ENCODE peak calls at places on chromosome 12, in eight cellular contexts. One of them, this sample, is unnamed.

GRCh38 chr12:16437281-16437816 is 89.9 kb downstream of the MGST1 start:
- DNase-seq in SIG-M5: no peak
- DNase-seq in NCI-H345: no peak
- DNase-seq in sciatic nerve: no peak
- DNase-seq in memory B cell: no peak
- DNase-seq in T-helper 9 cell: no peak
- DNase-seq in fibroblast of pulmonary artery: no peak
- DNase-seq in glomerular endothelial cell: no peak
- DNase-seq in this sample: no peak

GRCh38 chr12:15601210-15601800 is 187.9 kb downstream of the EPS8 start:
- DNase-seq in fibroblast of pulmonary artery: peak
- DNase-seq in sciatic nerve: no peak
- DNase-seq in SIG-M5: no peak
- DNase-seq in NCI-H345: no peak
- DNase-seq in glomerular endothelial cell: no peak
- DNase-seq in memory B cell: no peak
- DNase-seq in T-helper 9 cell: no peak
- DNase-seq in this sample: no peak

GRCh38 chr12:83172441-83172840 is 485.7 kb downstream of the TMTC2 start:
- DNase-seq in sciatic nerve: no peak
- DNase-seq in glomerular endothelial cell: no peak
- DNase-seq in NCI-H345: no peak
- DNase-seq in SIG-M5: no peak
- DNase-seq in T-helper 9 cell: no peak
- DNase-seq in memory B cell: no peak
- DNase-seq in fibroblast of pulmonary artery: no peak
- DNase-seq in this sample: no peak

GRCh38 chr12:69508581-69508980 is 38.4 kb downstream of the FRS2 start:
- DNase-seq in T-helper 9 cell: no peak
- DNase-seq in NCI-H345: no peak
- DNase-seq in fibroblast of pulmonary artery: no peak
- DNase-seq in glomerular endothelial cell: no peak
- DNase-seq in SIG-M5: no peak
- DNase-seq in sciatic nerve: no peak
- DNase-seq in memory B cell: no peak
- DNase-seq in this sample: no peak

GRCh38 chr12:64457036-64457435 is 5.1 kb downstream of the TBK1 start:
- DNase-seq in glomerular endothelial cell: no peak
- DNase-seq in memory B cell: no peak
- DNase-seq in NCI-H345: no peak
- DNase-seq in T-helper 9 cell: no peak
- DNase-seq in fibroblast of pulmonary artery: peak
- DNase-seq in SIG-M5: no peak
- DNase-seq in sciatic nerve: no peak
- DNase-seq in this sample: no peak

GRCh38 chr12:14892726-14893442 is 7.2 kb upstream of the MGP start:
- DNase-seq in NCI-H345: no peak
- DNase-seq in fibroblast of pulmonary artery: peak
- DNase-seq in T-helper 9 cell: no peak
- DNase-seq in memory B cell: no peak
- DNase-seq in glomerular endothelial cell: no peak
- DNase-seq in sciatic nerve: peak
- DNase-seq in SIG-M5: no peak
- DNase-seq in this sample: no peak

GRCh38 chr12:110367209-110367864 is 36.2 kb downstream of the ANAPC7 start:
- DNase-seq in SIG-M5: no peak
- DNase-seq in fibroblast of pulmonary artery: peak
- DNase-seq in sciatic nerve: no peak
- DNase-seq in memory B cell: no peak
- DNase-seq in glomerular endothelial cell: no peak
- DNase-seq in T-helper 9 cell: no peak
- DNase-seq in NCI-H345: no peak
- DNase-seq in this sample: no peak

GRCh38 chr12:68809190-68810026 is 1.4 kb downstream of the MDM2 start:
- DNase-seq in fibroblast of pulmonary artery: peak
- DNase-seq in T-helper 9 cell: no peak
- DNase-seq in glomerular endothelial cell: no peak
- DNase-seq in NCI-H345: no peak
- DNase-seq in SIG-M5: no peak
- DNase-seq in sciatic nerve: no peak
- DNase-seq in memory B cell: no peak
- DNase-seq in this sample: no peak

GRCh38 chr12:123900898-123901376 is 71.7 kb downstream of the CCDC92 start:
- DNase-seq in memory B cell: no peak
- DNase-seq in sciatic nerve: no peak
- DNase-seq in NCI-H345: no peak
- DNase-seq in SIG-M5: no peak
- DNase-seq in fibroblast of pulmonary artery: no peak
- DNase-seq in glomerular endothelial cell: no peak
- DNase-seq in T-helper 9 cell: no peak
- DNase-seq in this sample: peak

GRCh38 chr12:4027412-4027811 is 154.2 kb upstream of the PARP11 start:
- DNase-seq in memory B cell: no peak
- DNase-seq in sciatic nerve: no peak
- DNase-seq in glomerular endothelial cell: no peak
- DNase-seq in T-helper 9 cell: peak
- DNase-seq in NCI-H345: no peak
- DNase-seq in SIG-M5: no peak
- DNase-seq in fibroblast of pulmonary artery: no peak
- DNase-seq in this sample: no peak

GRCh38 chr12:56189336-56189917 is at the start of gene SMARCC2:
- DNase-seq in T-helper 9 cell: peak
- DNase-seq in memory B cell: peak
- DNase-seq in NCI-H345: peak
- DNase-seq in fibroblast of pulmonary artery: peak
- DNase-seq in sciatic nerve: peak
- DNase-seq in glomerular endothelial cell: no peak
- DNase-seq in SIG-M5: peak
- DNase-seq in this sample: peak

GRCh38 chr12:64147860-64148259 is 74.2 kb downstream of the KICS2 start:
- DNase-seq in SIG-M5: no peak
- DNase-seq in NCI-H345: no peak
- DNase-seq in glomerular endothelial cell: no peak
- DNase-seq in sciatic nerve: no peak
- DNase-seq in fibroblast of pulmonary artery: no peak
- DNase-seq in memory B cell: no peak
- DNase-seq in T-helper 9 cell: no peak
- DNase-seq in this sample: no peak

GRCh38 chr12:129607293-129607692 is 296.5 kb downstream of the TMEM132D start:
- DNase-seq in T-helper 9 cell: no peak
- DNase-seq in SIG-M5: no peak
- DNase-seq in fibroblast of pulmonary artery: peak
- DNase-seq in NCI-H345: no peak
- DNase-seq in sciatic nerve: no peak
- DNase-seq in glomerular endothelial cell: no peak
- DNase-seq in memory B cell: no peak
- DNase-seq in this sample: no peak

GRCh38 chr12:50764861-50765324 is 992 bp downstream of the ATF1 start:
- DNase-seq in fibroblast of pulmonary artery: peak
- DNase-seq in memory B cell: no peak
- DNase-seq in NCI-H345: no peak
- DNase-seq in glomerular endothelial cell: no peak
- DNase-seq in T-helper 9 cell: peak
- DNase-seq in sciatic nerve: peak
- DNase-seq in SIG-M5: no peak
- DNase-seq in this sample: peak

GRCh38 chr12:6039894-6040601 is 84.4 kb downstream of the VWF start:
- DNase-seq in sciatic nerve: no peak
- DNase-seq in fibroblast of pulmonary artery: peak
- DNase-seq in SIG-M5: no peak
- DNase-seq in glomerular endothelial cell: no peak
- DNase-seq in memory B cell: peak
- DNase-seq in T-helper 9 cell: peak
- DNase-seq in NCI-H345: peak
- DNase-seq in this sample: no peak

GRCh38 chr12:132967736-132968135 is 11.6 kb upstream of the ZNF605 start:
- DNase-seq in SIG-M5: no peak
- DNase-seq in memory B cell: no peak
- DNase-seq in sciatic nerve: no peak
- DNase-seq in fibroblast of pulmonary artery: no peak
- DNase-seq in NCI-H345: no peak
- DNase-seq in T-helper 9 cell: no peak
- DNase-seq in glomerular endothelial cell: no peak
- DNase-seq in this sample: no peak

GRCh38 chr12:25701290-25701689 is 148.2 kb upstream of the LMNTD1 start:
- DNase-seq in glomerular endothelial cell: no peak
- DNase-seq in sciatic nerve: no peak
- DNase-seq in SIG-M5: no peak
- DNase-seq in T-helper 9 cell: no peak
- DNase-seq in NCI-H345: no peak
- DNase-seq in fibroblast of pulmonary artery: peak
- DNase-seq in memory B cell: no peak
- DNase-seq in this sample: no peak

GRCh38 chr12:90883456-90883855 is 71.5 kb downstream of the CCER1 start:
- DNase-seq in glomerular endothelial cell: no peak
- DNase-seq in sciatic nerve: no peak
- DNase-seq in NCI-H345: no peak
- DNase-seq in SIG-M5: no peak
- DNase-seq in fibroblast of pulmonary artery: no peak
- DNase-seq in T-helper 9 cell: no peak
- DNase-seq in memory B cell: no peak
- DNase-seq in this sample: no peak

GRCh38 chr12:71440393-71441349 is 1.1 kb downstream of the LGR5 start:
- DNase-seq in glomerular endothelial cell: no peak
- DNase-seq in fibroblast of pulmonary artery: peak
- DNase-seq in memory B cell: no peak
- DNase-seq in NCI-H345: peak
- DNase-seq in sciatic nerve: no peak
- DNase-seq in T-helper 9 cell: no peak
- DNase-seq in SIG-M5: no peak
- DNase-seq in this sample: no peak

GRCh38 chr12:130770413-130771028 is 54.4 kb upstream of the RIMBP2 start:
- DNase-seq in memory B cell: no peak
- DNase-seq in fibroblast of pulmonary artery: no peak
- DNase-seq in NCI-H345: no peak
- DNase-seq in glomerular endothelial cell: no peak
- DNase-seq in sciatic nerve: no peak
- DNase-seq in SIG-M5: no peak
- DNase-seq in T-helper 9 cell: no peak
- DNase-seq in this sample: no peak

GRCh38 chr12:14774944-14775651 is 28.2 kb downstream of the WBP11 start:
- DNase-seq in glomerular endothelial cell: no peak
- DNase-seq in T-helper 9 cell: peak
- DNase-seq in sciatic nerve: peak
- DNase-seq in NCI-H345: no peak
- DNase-seq in SIG-M5: no peak
- DNase-seq in memory B cell: peak
- DNase-seq in fibroblast of pulmonary artery: peak
- DNase-seq in this sample: no peak

GRCh38 chr12:46470975-46471374 is 98.4 kb upstream of the SLC38A2 start:
- DNase-seq in SIG-M5: no peak
- DNase-seq in memory B cell: no peak
- DNase-seq in T-helper 9 cell: no peak
- DNase-seq in NCI-H345: no peak
- DNase-seq in glomerular endothelial cell: no peak
- DNase-seq in sciatic nerve: no peak
- DNase-seq in fibroblast of pulmonary artery: no peak
- DNase-seq in this sample: no peak

GRCh38 chr12:124786065-124786964 is 77.3 kb downstream of the SCARB1 start:
- DNase-seq in SIG-M5: no peak
- DNase-seq in glomerular endothelial cell: no peak
- DNase-seq in NCI-H345: no peak
- DNase-seq in memory B cell: no peak
- DNase-seq in T-helper 9 cell: no peak
- DNase-seq in fibroblast of pulmonary artery: peak
- DNase-seq in sciatic nerve: peak
- DNase-seq in this sample: no peak

GRCh38 chr12:130281157-130281799 is 56.4 kb upstream of the PIWIL1 start:
- DNase-seq in sciatic nerve: no peak
- DNase-seq in NCI-H345: no peak
- DNase-seq in SIG-M5: no peak
- DNase-seq in T-helper 9 cell: no peak
- DNase-seq in glomerular endothelial cell: no peak
- DNase-seq in fibroblast of pulmonary artery: no peak
- DNase-seq in memory B cell: no peak
- DNase-seq in this sample: no peak

GRCh38 chr12:51033048-51033447 is 6.9 kb upstream of the SLC11A2 start:
- DNase-seq in sciatic nerve: no peak
- DNase-seq in NCI-H345: no peak
- DNase-seq in SIG-M5: no peak
- DNase-seq in T-helper 9 cell: no peak
- DNase-seq in memory B cell: no peak
- DNase-seq in fibroblast of pulmonary artery: no peak
- DNase-seq in glomerular endothelial cell: no peak
- DNase-seq in this sample: no peak

GRCh38 chr12:130163461-130164215 is 1.4 kb downstream of the FZD10 start:
- DNase-seq in glomerular endothelial cell: no peak
- DNase-seq in T-helper 9 cell: no peak
- DNase-seq in SIG-M5: no peak
- DNase-seq in NCI-H345: no peak
- DNase-seq in memory B cell: no peak
- DNase-seq in fibroblast of pulmonary artery: no peak
- DNase-seq in sciatic nerve: peak
- DNase-seq in this sample: no peak

GRCh38 chr12:49811136-49811535 is 17.1 kb downstream of the NCKAP5L start:
- DNase-seq in T-helper 9 cell: no peak
- DNase-seq in SIG-M5: no peak
- DNase-seq in sciatic nerve: no peak
- DNase-seq in glomerular endothelial cell: no peak
- DNase-seq in memory B cell: no peak
- DNase-seq in fibroblast of pulmonary artery: no peak
- DNase-seq in NCI-H345: no peak
- DNase-seq in this sample: no peak

GRCh38 chr12:107642240-107642639 is 43.4 kb upstream of the PWP1 start:
- DNase-seq in glomerular endothelial cell: no peak
- DNase-seq in memory B cell: no peak
- DNase-seq in NCI-H345: no peak
- DNase-seq in sciatic nerve: no peak
- DNase-seq in T-helper 9 cell: no peak
- DNase-seq in SIG-M5: no peak
- DNase-seq in fibroblast of pulmonary artery: no peak
- DNase-seq in this sample: no peak

GRCh38 chr12:91622981-91623380 is 440.4 kb upstream of the DCN start:
- DNase-seq in NCI-H345: no peak
- DNase-seq in T-helper 9 cell: no peak
- DNase-seq in SIG-M5: no peak
- DNase-seq in fibroblast of pulmonary artery: no peak
- DNase-seq in sciatic nerve: no peak
- DNase-seq in memory B cell: no peak
- DNase-seq in glomerular endothelial cell: no peak
- DNase-seq in this sample: no peak

GRCh38 chr12:4809013-4809448 is 88.8 kb downstream of the GALNT8 start:
- DNase-seq in T-helper 9 cell: peak
- DNase-seq in fibroblast of pulmonary artery: no peak
- DNase-seq in SIG-M5: no peak
- DNase-seq in glomerular endothelial cell: no peak
- DNase-seq in memory B cell: no peak
- DNase-seq in sciatic nerve: peak
- DNase-seq in NCI-H345: peak
- DNase-seq in this sample: no peak

GRCh38 chr12:95951515-95951914 is 8.4 kb downstream of the AMDHD1 start:
- DNase-seq in memory B cell: no peak
- DNase-seq in SIG-M5: no peak
- DNase-seq in sciatic nerve: no peak
- DNase-seq in fibroblast of pulmonary artery: no peak
- DNase-seq in T-helper 9 cell: no peak
- DNase-seq in glomerular endothelial cell: no peak
- DNase-seq in NCI-H345: peak
- DNase-seq in this sample: no peak

GRCh38 chr12:59486827-59487226 is 109.0 kb upstream of the SLC16A7 start:
- DNase-seq in fibroblast of pulmonary artery: no peak
- DNase-seq in T-helper 9 cell: no peak
- DNase-seq in glomerular endothelial cell: no peak
- DNase-seq in NCI-H345: no peak
- DNase-seq in sciatic nerve: no peak
- DNase-seq in memory B cell: no peak
- DNase-seq in SIG-M5: no peak
- DNase-seq in this sample: no peak

GRCh38 chr12:164207-164606 is 49.8 kb downstream of the SLC6A12 start:
- DNase-seq in glomerular endothelial cell: no peak
- DNase-seq in memory B cell: no peak
- DNase-seq in fibroblast of pulmonary artery: no peak
- DNase-seq in NCI-H345: no peak
- DNase-seq in T-helper 9 cell: no peak
- DNase-seq in sciatic nerve: no peak
- DNase-seq in SIG-M5: no peak
- DNase-seq in this sample: no peak

This sample was measured in NCI-H2107.